ENCODE peak calls at places on chromosomes 7 and 10, in four cellular contexts. H is K562, A is GM12878, I is HepG2. J is an unnamed sample.

GRCh38 chr7:11298220-11298619 is 324.5 kb downstream of the PHF14 start:
- DNase-seq in H (no peak), A (no peak), I (no peak), J (no peak)

GRCh38 chr10:126158537-126158936 is 229.7 kb downstream of the ADAM12 start:
- DNase-seq in H (no peak), I (no peak), A (no peak), J (no peak)

GRCh38 chr10:119933179-119933578 is 40.6 kb downstream of the SEC23IP start:
- DNase-seq in A (no peak), I (peak), H (peak), J (peak)

GRCh38 chr7:137681657-137682562 is 164.9 kb downstream of the DGKI start:
- DNase-seq in A (no peak), I (no peak), H (no peak), J (no peak)

GRCh38 chr10:126663328-126663727 is 7.2 kb downstream of the C10orf90 start:
- DNase-seq in I (no peak), H (no peak), A (no peak), J (no peak)

GRCh38 chr10:9193120-9193519 is 1138.6 kb downstream of the GATA3 start:
- DNase-seq in I (no peak), H (no peak), A (no peak), J (no peak)

GRCh38 chr10:86342111-86342863 is 24.3 kb downstream of the GRID1 start:
- DNase-seq in H (no peak), I (no peak), A (no peak), J (no peak)

GRCh38 chr10:116056445-116057293 is 216.3 kb downstream of the GFRA1 start:
- DNase-seq in I (peak), H (no peak), A (no peak), J (no peak)

GRCh38 chr7:30473393-30473775 is 5.2 kb downstream of the NOD1 start:
- DNase-seq in H (no peak), A (no peak), I (no peak), J (no peak)

GRCh38 chr7:134910968-134911367 is 75.3 kb upstream of the AGBL3 start:
- DNase-seq in H (no peak), A (no peak), I (no peak), J (no peak)

GRCh38 chr10:5945561-5946418 is 31.6 kb downstream of the IL15RA start:
- DNase-seq in I (peak), A (no peak), H (no peak), J (no peak)

GRCh38 chr10:113524539-113525490 is 28.0 kb upstream of the HABP2 start:
- DNase-seq in I (no peak), A (no peak), H (no peak), J (no peak)
- TF ChIP-seq BHLHE40 in I (no peak), A (no peak), H (no peak), J (no peak)

GRCh38 chr7:12619461-12620069 is 49.0 kb downstream of the SCIN start:
- DNase-seq in I (no peak), A (no peak), H (no peak), J (no peak)

GRCh38 chr7:12625836-12626235 is 55.3 kb downstream of the SCIN start:
- DNase-seq in A (no peak), I (no peak), H (no peak), J (no peak)

GRCh38 chr7:12623223-12623622 is 52.7 kb downstream of the SCIN start:
- DNase-seq in I (no peak), A (no peak), H (no peak), J (no peak)

GRCh38 chr7:12620371-12620770 is 49.9 kb downstream of the SCIN start:
- DNase-seq in A (no peak), H (no peak), I (no peak), J (no peak)

DNA sequence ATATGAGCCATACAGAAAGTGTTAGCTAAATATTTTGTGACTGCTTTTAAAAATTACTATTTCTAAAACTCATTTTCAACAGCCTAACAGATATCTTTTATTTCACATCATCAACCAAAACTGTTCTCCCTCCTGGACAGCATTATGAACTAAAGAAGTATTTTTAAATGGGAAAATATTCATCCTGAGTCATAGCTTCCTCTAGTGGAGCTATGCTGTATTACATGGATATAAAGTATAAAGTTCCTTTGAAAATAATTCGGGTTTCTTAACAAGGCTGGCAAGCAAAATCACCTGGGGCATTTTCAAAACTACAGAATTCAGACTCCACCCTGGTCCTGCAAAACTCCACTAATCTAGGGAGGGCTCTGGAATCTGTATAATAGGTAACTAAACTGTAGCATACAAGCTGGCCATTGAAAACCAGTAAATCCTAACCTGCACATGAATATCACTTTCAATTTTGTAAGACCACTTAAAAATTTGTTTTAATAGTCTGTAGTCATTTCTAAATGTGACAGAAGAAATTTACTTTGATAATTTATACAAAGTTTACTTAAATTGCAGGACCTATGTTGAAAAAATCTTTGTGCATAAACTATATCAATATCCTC is 53.5 kb downstream of the SCIN start:
- DNase-seq in I (no peak), A (no peak), H (peak), J (peak)
- TF ChIP-seq TARDBP in I (no peak), A (no peak), H (no peak), J (no peak)

DNA sequence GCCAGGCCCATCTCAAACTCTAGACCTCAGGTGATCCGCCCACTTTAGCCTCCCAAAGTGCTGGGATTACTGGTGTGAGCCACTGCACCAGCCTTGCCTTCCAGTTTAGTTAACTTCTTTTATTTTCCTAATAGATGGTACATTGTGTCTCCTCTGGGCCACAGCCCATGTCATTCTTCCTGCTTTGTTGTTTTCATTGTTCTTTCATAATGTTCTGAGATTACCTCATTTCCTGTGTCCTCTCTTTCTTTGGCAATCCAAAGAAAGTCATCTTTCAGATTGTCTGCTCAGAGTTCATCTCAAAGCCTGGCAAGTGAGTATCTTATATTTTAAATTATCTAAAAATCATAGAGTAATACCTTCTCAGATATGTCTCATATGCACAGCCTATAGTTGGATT is at the start of gene OLAH:
- DNase-seq in A (no peak), I (no peak), H (no peak), J (no peak)
- TF ChIP-seq BHLHE40 in A (no peak), I (no peak), H (no peak), J (no peak)

DNA sequence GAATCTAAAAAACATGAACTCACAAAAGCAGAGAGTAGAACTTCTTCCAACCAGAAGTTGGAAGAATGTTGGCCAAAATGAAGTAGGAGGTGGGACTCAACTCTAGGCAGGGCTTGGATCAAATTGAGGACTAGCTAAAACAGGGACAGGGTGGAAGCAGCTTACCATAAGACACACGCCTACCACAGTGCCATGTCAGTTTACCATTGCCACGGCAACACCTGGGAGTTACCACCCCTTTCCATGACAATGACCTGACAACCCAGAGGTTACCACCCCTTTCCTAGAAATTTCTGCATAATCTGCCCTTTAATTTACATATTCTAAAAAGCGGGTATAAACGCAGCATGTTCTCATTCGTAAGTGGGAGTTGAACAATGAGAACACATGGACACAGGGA is 72.8 kb downstream of the GCC1 start:
- DNase-seq in A (no peak), H (no peak), I (no peak), J (no peak)
- TF ChIP-seq TARDBP in A (no peak), H (no peak), I (no peak), J (no peak)

J was measured in HEK293T.